ENCODE peak calls at places on chromosome 2, in seven cellular contexts. B is suprapubic skin; U is left ventricle myocardium inferior; O is KBM-7; T is HCT116; Z is C1 segment of cervical spinal cord; K is activated CD4-positive, alpha-beta T cell treated with anti-CD3 and anti-CD28 coated beads, Interleukin-2, amount 50 U/mL, for 1 hour. M is an unnamed sample.

GRCh38 chr2:231680992-231681852 is 27.1 kb upstream of the PTMA start:
- DNase-seq in U (peak), T (no peak), O (no peak), Z (peak), B (peak), K (no peak), M (peak)

GRCh38 chr2:145036421-145036901 is 516.5 kb upstream of the ZEB2 start:
- DNase-seq in T (no peak), K (no peak), Z (no peak), U (no peak), O (no peak), B (no peak), M (no peak)

GRCh38 chr2:23618696-23619530 is 233.9 kb downstream of the KLHL29 start:
- DNase-seq in B (no peak), U (no peak), K (no peak), O (no peak), T (no peak), Z (no peak), M (no peak)

GRCh38 chr2:122873951-122874350 is 1118.5 kb downstream of the TSN start:
- DNase-seq in B (no peak), O (no peak), T (no peak), Z (no peak), U (no peak), K (no peak), M (no peak)

GRCh38 chr2:176405477-176405876 is 136.2 kb downstream of the MTX2 start:
- DNase-seq in Z (no peak), O (no peak), T (no peak), U (no peak), K (no peak), B (no peak), M (no peak)

GRCh38 chr2:101341421-101341820 is 32.9 kb upstream of the RNF149 start:
- DNase-seq in Z (no peak), U (no peak), T (no peak), K (peak), O (peak), B (no peak), M (no peak)

GRCh38 chr2:5145801-5146200 is 546.4 kb upstream of the SOX11 start:
- DNase-seq in B (no peak), O (no peak), U (no peak), T (no peak), K (no peak), Z (no peak), M (no peak)

GRCh38 chr2:126227250-126227649 is 428.7 kb upstream of the GYPC start:
- DNase-seq in T (no peak), K (no peak), Z (no peak), O (peak), B (no peak), U (no peak), M (peak)

GRCh38 chr2:237603049-237603717 is 12.6 kb upstream of the RAB17 start:
- DNase-seq in B (no peak), K (no peak), U (no peak), Z (no peak), O (no peak), T (no peak), M (peak)

GRCh38 chr2:201643216-201643651 is at the start of gene TMEM237:
- DNase-seq in K (peak), U (peak), T (peak), Z (peak), O (no peak), B (peak), M (peak)

GRCh38 chr2:133293544-133294270 is 274.6 kb downstream of the NCKAP5 start:
- DNase-seq in O (no peak), U (no peak), B (no peak), T (no peak), Z (no peak), K (no peak), M (no peak)

GRCh38 chr2:239220363-239220762 is 180.5 kb downstream of the HDAC4 start:
- DNase-seq in B (no peak), T (no peak), Z (no peak), U (no peak), O (peak), K (no peak), M (no peak)

GRCh38 chr2:186256540-186256939 is 229.5 kb upstream of the ZC3H15 start:
- DNase-seq in B (no peak), U (no peak), T (peak), Z (no peak), K (no peak), O (peak), M (peak)

GRCh38 chr2:143525536-143525935 is 396.3 kb downstream of the ARHGAP15 start:
- DNase-seq in U (no peak), T (no peak), Z (no peak), K (no peak), B (no peak), O (no peak), M (peak)

GRCh38 chr2:219644801-219645480 is 17.5 kb downstream of the SLC4A3 start:
- DNase-seq in O (no peak), Z (no peak), T (no peak), K (no peak), B (no peak), U (peak), M (no peak)

GRCh38 chr2:26429779-26430654 is 28.3 kb downstream of the DRC1 start:
- DNase-seq in O (no peak), T (no peak), Z (no peak), U (peak), B (no peak), K (no peak), M (no peak)

GRCh38 chr2:152710713-152711112 is 6.5 kb downstream of the PRPF40A start:
- DNase-seq in T (no peak), O (no peak), B (no peak), Z (no peak), U (no peak), K (no peak), M (no peak)

GRCh38 chr2:118936286-118936685 is 5.7 kb upstream of the MARCO start:
- DNase-seq in K (no peak), B (no peak), U (no peak), Z (no peak), T (no peak), O (no peak), M (no peak)

GRCh38 chr2:54574107-54574859 is 118.2 kb downstream of the SPTBN1 start:
- DNase-seq in Z (no peak), U (no peak), O (peak), B (no peak), K (peak), T (no peak), M (no peak)

GRCh38 chr2:88216641-88217040 is 46.5 kb downstream of the THNSL2 start:
- DNase-seq in B (no peak), K (no peak), Z (no peak), T (no peak), U (no peak), O (no peak), M (no peak)

GRCh38 chr2:142234701-142235100 is 103.9 kb upstream of the LRP1B start:
- DNase-seq in B (no peak), O (no peak), Z (no peak), K (no peak), T (no peak), U (no peak), M (no peak)

GRCh38 chr2:237725661-237726060 is 72.9 kb upstream of the RBM44 start:
- DNase-seq in T (no peak), O (no peak), Z (no peak), B (peak), K (no peak), U (no peak), M (no peak)

GRCh38 chr2:240205348-240205747 is 64.9 kb upstream of the OTOS start:
- DNase-seq in K (no peak), Z (no peak), O (no peak), T (no peak), U (no peak), B (peak), M (no peak)

GRCh38 chr2:11962707-11963358 is 216.4 kb downstream of the LPIN1 start:
- DNase-seq in O (no peak), B (no peak), Z (no peak), U (no peak), T (no peak), K (no peak), M (no peak)

GRCh38 chr2:55419236-55419513 is 481 bp downstream of the CCDC88A start:
- DNase-seq in U (no peak), K (peak), B (no peak), Z (peak), T (no peak), O (peak), M (peak)

GRCh38 chr2:1995987-1996386 is 251.7 kb upstream of the PXDN start:
- DNase-seq in Z (peak), B (no peak), U (no peak), K (no peak), O (peak), T (no peak), M (no peak)

GRCh38 chr2:221211653-221212052 is 360.5 kb downstream of the EPHA4 start:
- DNase-seq in B (no peak), U (no peak), K (no peak), O (no peak), T (no peak), Z (no peak), M (no peak)

GRCh38 chr2:56014075-56014730 is 90.6 kb upstream of the EFEMP1 start:
- DNase-seq in Z (no peak), U (no peak), B (no peak), O (no peak), K (no peak), T (no peak), M (no peak)

GRCh38 chr2:135727968-135728728 is 13.5 kb upstream of the UBXN4 start:
- DNase-seq in T (no peak), B (no peak), Z (no peak), U (no peak), O (no peak), K (no peak), M (no peak)

GRCh38 chr2:39743170-39743851 is 35.7 kb downstream of the THUMPD2 start:
- DNase-seq in B (no peak), T (no peak), Z (no peak), K (no peak), O (no peak), U (no peak), M (no peak)

GRCh38 chr2:120559401-120559800 is 176.3 kb upstream of the GLI2 start:
- DNase-seq in U (no peak), K (no peak), O (no peak), B (no peak), T (no peak), Z (no peak), M (no peak)

GRCh38 chr2:129262934-129263333 is 716.5 kb upstream of the RAB6C start:
- DNase-seq in T (no peak), U (no peak), K (no peak), B (no peak), Z (no peak), O (no peak), M (no peak)

GRCh38 chr2:169709335-169709734 is 15.1 kb downstream of the PHOSPHO2 start:
- DNase-seq in T (no peak), O (no peak), U (no peak), K (no peak), Z (no peak), B (no peak), M (no peak)

GRCh38 chr2:34103437-34103836 is 504.3 kb upstream of the FAM98A start:
- DNase-seq in B (no peak), O (no peak), U (no peak), K (no peak), Z (no peak), T (no peak), M (no peak)

GRCh38 chr2:14535156-14535555 is 97.4 kb upstream of the LRATD1 start:
- DNase-seq in T (no peak), K (no peak), B (peak), U (no peak), Z (no peak), O (no peak), M (no peak)

GRCh38 chr2:171158036-171158789 is 2.5 kb downstream of the TLK1 start:
- DNase-seq in T (no peak), U (no peak), K (no peak), O (no peak), B (no peak), Z (no peak), M (no peak)